ENCODE peak calls at places on chromosomes 3 and 15, in nine cellular contexts. I is NB4, K is IMR-90, S is neuronal stem cell, A is epithelial cell of esophagus, V is retinal pigment epithelial cell, U is trophoblast cell, D is HL-60, M is psoas muscle. Z is an unnamed sample.
A peak's percentile ranks its signal among the peaks of the same experiment; 100 is the strongest.

GRCh38 chr15:93658026-93658790 is 569.2 kb upstream of the RGMA start:
- DNase-seq in I (no peak), K (no peak), S (no peak), A (no peak), V (no peak), U (no peak), D (no peak), M (no peak), Z (no peak)

GRCh38 chr15:71651750-71652186 is 158.6 kb upstream of the NR2E3 start:
- DNase-seq in I (peak; percentile 54), K (peak; percentile 86), S (peak; percentile 9), A (peak; percentile 84), V (peak; percentile 25), U (peak; percentile 60), D (no peak), M (no peak), Z (peak; percentile 92)

GRCh38 chr3:108285176-108285575 is 11.2 kb upstream of the HHLA2 start:
- DNase-seq in I (no peak), K (no peak), S (no peak), A (no peak), V (no peak), U (no peak), D (no peak), M (no peak), Z (no peak)

GRCh38 chr3:35492846-35493245 is 146.5 kb upstream of the ARPP21 start:
- DNase-seq in I (no peak), K (no peak), S (no peak), A (no peak), V (no peak), U (no peak), D (no peak), M (no peak), Z (no peak)

GRCh38 chr15:70047386-70048195 is 50.1 kb downstream of the TLE3 start:
- DNase-seq in I (no peak), K (peak; percentile 18), S (no peak), A (no peak), V (no peak), U (no peak), D (no peak), M (no peak), Z (no peak)

GRCh38 chr15:87021771-87022170 is 942.1 kb downstream of the AGBL1 start:
- DNase-seq in I (no peak), K (no peak), S (no peak), A (no peak), V (no peak), U (no peak), D (no peak), M (no peak), Z (no peak)

GRCh38 chr15:101043011-101043410 is 123.9 kb downstream of the LRRK1 start:
- DNase-seq in I (no peak), K (no peak), S (no peak), A (no peak), V (no peak), U (no peak), D (no peak), M (no peak), Z (no peak)

GRCh38 chr3:3127432-3128010 is 781 bp downstream of the TRNT1 start:
- DNase-seq in I (peak; percentile 56), K (peak; percentile 11), S (no peak), A (peak; percentile 25), V (no peak), U (peak; percentile 35), D (no peak), M (no peak), Z (no peak)

GRCh38 chr3:32840086-32840841 is 22.5 kb downstream of the TRIM71 start:
- DNase-seq in I (no peak), K (no peak), S (peak; percentile 74), A (no peak), V (no peak), U (no peak), D (no peak), M (no peak), Z (no peak)

GRCh38 chr15:38401101-38401500 is 52.8 kb upstream of the FAM98B start:
- DNase-seq in I (no peak), K (peak; percentile 24), S (no peak), A (no peak), V (no peak), U (no peak), D (no peak), M (no peak), Z (peak; percentile 58)

GRCh38 chr15:38555686-38556334 is 8.8 kb downstream of the RASGRP1 start:
- DNase-seq in I (no peak), K (peak; percentile 95), S (no peak), A (peak; percentile 4), V (peak; percentile 95), U (peak; percentile 76), D (no peak), M (no peak), Z (peak; percentile 67)

GRCh38 chr15:88604381-88604951 is 16.7 kb upstream of the AEN start:
- DNase-seq in I (no peak), K (no peak), S (no peak), A (no peak), V (no peak), U (no peak), D (no peak), M (no peak), Z (no peak)

GRCh38 chr3:139448104-139448503 is 28.2 kb downstream of the RBP2 start:
- DNase-seq in I (no peak), K (no peak), S (no peak), A (peak; percentile 25), V (no peak), U (no peak), D (no peak), M (no peak), Z (no peak)

GRCh38 chr3:132029182-132029902 is 5.5 kb downstream of the CPNE4 start:
- DNase-seq in I (peak; percentile 75), K (peak; percentile 61), S (peak; percentile 83), A (peak; percentile 87), V (no peak), U (peak; percentile 97), D (peak; percentile 34), M (peak; percentile 72), Z (peak; percentile 82)

GRCh38 chr3:81198766-81199165 is 562.7 kb downstream of the GBE1 start:
- DNase-seq in I (no peak), K (no peak), S (no peak), A (no peak), V (no peak), U (no peak), D (no peak), M (no peak), Z (peak; percentile 6)

GRCh38 chr3:5729852-5730251 is 542.3 kb downstream of the EDEM1 start:
- DNase-seq in I (peak; percentile 3), K (no peak), S (no peak), A (no peak), V (no peak), U (no peak), D (no peak), M (no peak), Z (no peak)

GRCh38 chr3:136988651-136989050 is 30.9 kb downstream of the IL20RB start:
- DNase-seq in I (no peak), K (no peak), S (no peak), A (no peak), V (no peak), U (no peak), D (no peak), M (no peak), Z (no peak)

GRCh38 chr3:50242778-50243551 is 7.0 kb downstream of the GNAI2 start:
- DNase-seq in I (peak; percentile 94), K (peak; percentile 72), S (no peak), A (peak; percentile 58), V (no peak), U (peak; percentile 65), D (peak; percentile 85), M (peak; percentile 62), Z (peak; percentile 70)
- H3K4me3 ChIP-seq in I (peak overlapping the region; percentile 51), K (no peak overlapping the region), S (no peak overlapping the region), A (no peak overlapping the region), V (no peak overlapping the region), U (peak overlapping the region; percentile 21), D (peak overlapping the region; percentile 24), M (peak overlapping the region; percentile 29), Z (peak overlapping the region; percentile 10)

DNA sequence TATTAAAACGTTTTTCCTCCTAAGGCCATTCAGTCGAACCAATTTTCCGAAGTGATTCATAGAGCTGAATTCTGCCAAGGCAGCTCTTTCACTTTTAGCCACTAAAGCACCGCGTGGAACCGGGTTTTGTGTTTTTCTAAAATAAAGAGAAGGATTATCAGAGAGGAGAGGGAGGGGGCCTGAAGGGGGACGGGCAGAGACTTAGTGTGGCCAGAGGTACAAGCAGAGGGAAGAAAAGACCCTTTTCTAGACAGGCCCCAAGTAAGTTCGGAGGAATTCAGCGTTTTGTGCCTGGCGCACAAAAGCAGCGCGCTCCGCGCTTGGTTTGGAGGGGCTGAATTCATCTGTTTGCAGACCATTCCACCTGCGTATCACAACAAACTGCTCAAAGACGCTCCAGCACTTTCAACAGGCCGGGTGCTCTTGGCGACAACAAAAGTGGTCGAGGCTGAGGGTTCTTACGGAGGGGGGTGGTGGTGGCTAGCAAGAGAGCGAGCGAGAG is 1.1 kb upstream of the FEZF2 start:
- DNase-seq in I (no peak), K (peak; percentile 6), S (peak; percentile 85), A (peak; percentile 18), V (no peak), U (no peak), D (no peak), M (no peak), Z (peak; percentile 51)
- H3K4me3 ChIP-seq in I (no peak overlapping the region), K (no peak overlapping the region), S (no peak overlapping the region), A (no peak overlapping the region), V (no peak overlapping the region), U (no peak overlapping the region), D (no peak overlapping the region), M (peak overlapping the region; percentile 55), Z (no peak overlapping the region)

GRCh38 chr15:81118361-81118760 is 15.7 kb upstream of the CFAP161 start:
- DNase-seq in I (no peak), K (no peak), S (no peak), A (peak; percentile 21), V (no peak), U (no peak), D (no peak), M (no peak), Z (no peak)
- H3K4me3 ChIP-seq in I (no peak overlapping the region), K (no peak overlapping the region), S (peak overlapping the region; percentile 54), A (no peak overlapping the region), V (no peak overlapping the region), U (no peak overlapping the region), D (no peak overlapping the region), M (no peak overlapping the region), Z (no peak overlapping the region)

GRCh38 chr3:150875548-150875947 is 29.7 kb downstream of the MINDY4B start:
- DNase-seq in I (no peak), K (no peak), S (no peak), A (peak; percentile 30), V (no peak), U (no peak), D (no peak), M (no peak), Z (no peak)

GRCh38 chr3:150868282-150868681 is 37.0 kb downstream of the MINDY4B start:
- DNase-seq in I (no peak), K (no peak), S (no peak), A (peak; percentile 32), V (no peak), U (peak; percentile 61), D (no peak), M (no peak), Z (peak; percentile 21)

GRCh38 chr3:150871192-150871591 is 34.0 kb downstream of the MINDY4B start:
- DNase-seq in I (peak; percentile 11), K (peak; percentile 7), S (no peak), A (peak; percentile 98), V (no peak), U (peak; percentile 96), D (no peak), M (no peak), Z (peak; percentile 70)

GRCh38 chr3:150874666-150875219 is 30.5 kb downstream of the MINDY4B start:
- DNase-seq in I (no peak), K (no peak), S (no peak), A (peak; percentile 25), V (no peak), U (no peak), D (no peak), M (no peak), Z (no peak)

GRCh38 chr3:150870406-150870805 is 34.8 kb downstream of the MINDY4B start:
- DNase-seq in I (no peak), K (peak; percentile 52), S (no peak), A (peak; percentile 61), V (peak; percentile 51), U (peak; percentile 92), D (no peak), M (no peak), Z (peak; percentile 50)
- H3K4me3 ChIP-seq in I (no peak overlapping the region), K (no peak overlapping the region), S (no peak overlapping the region), A (no peak overlapping the region), V (no peak overlapping the region), U (no peak overlapping the region), D (no peak overlapping the region), M (no peak overlapping the region), Z (no peak overlapping the region)